ENCODE peak calls at places on chromosomes 2 and 18, in four cellular contexts. L, S, B and M are unnamed samples.

GRCh38 chr2:203683932-203684556 is 22.4 kb upstream of the CD28 start:
- DNase-seq in S (no peak), L (peak), B (no peak), M (no peak)

GRCh38 chr18:13147146-13147545 is 71.4 kb upstream of the LDLRAD4 start:
- DNase-seq in B (no peak), S (peak), L (no peak), M (no peak)

GRCh38 chr2:121303531-121304263 is 18.7 kb upstream of the TFCP2L1 start:
- DNase-seq in S (no peak), L (peak), B (no peak), M (no peak)

GRCh38 chr2:164840930-164841718 is 499 bp downstream of the COBLL1 start:
- DNase-seq in B (no peak), L (peak), S (no peak), M (no peak)

GRCh38 chr18:79534356-79534755 is 138.6 kb downstream of the NFATC1 start:
- DNase-seq in B (no peak), S (no peak), L (peak), M (no peak)

GRCh38 chr2:4219571-4219970 is 516.2 kb downstream of the DCDC2C start:
- DNase-seq in S (no peak), L (no peak), B (no peak), M (no peak)

GRCh38 chr2:162103443-162104009 is 29.5 kb upstream of the DPP4 start:
- DNase-seq in B (no peak), S (no peak), L (no peak), M (no peak)

GRCh38 chr2:168354499-168354898 is 101.6 kb upstream of the CERS6 start:
- DNase-seq in L (no peak), S (no peak), B (no peak), M (no peak)

GRCh38 chr2:235029054-235029453 is 77.2 kb downstream of the SH3BP4 start:
- DNase-seq in S (no peak), L (no peak), B (no peak), M (no peak)

GRCh38 chr2:96881349-96882195 is 11.7 kb upstream of the SEMA4C start:
- DNase-seq in L (no peak), S (no peak), B (no peak), M (no peak)

GRCh38 chr2:13819896-13820295 is 812.6 kb upstream of the LRATD1 start:
- DNase-seq in L (no peak), S (no peak), B (no peak), M (no peak)

GRCh38 chr2:173884403-173884802 is 80.8 kb downstream of the SP3 start:
- DNase-seq in B (no peak), S (no peak), L (peak), M (no peak)

GRCh38 chr2:25491966-25492532 is 150.3 kb upstream of the DNMT3A start:
- DNase-seq in S (no peak), L (no peak), B (no peak), M (no peak)

GRCh38 chr2:20207051-20207450 is 17.9 kb downstream of the SDC1 start:
- DNase-seq in L (no peak), S (no peak), B (no peak), M (no peak)

GRCh38 chr18:48829443-48830149 is 121.2 kb downstream of the SMAD7 start:
- DNase-seq in L (peak), S (no peak), B (no peak), M (no peak)

GRCh38 chr2:114127372-114127771 is 237.5 kb downstream of the ACTR3 start:
- DNase-seq in S (no peak), L (no peak), B (no peak), M (no peak)

GRCh38 chr18:11468120-11468519 is 141.3 kb upstream of the SLC35G4 start:
- DNase-seq in B (no peak), L (no peak), S (no peak), M (no peak)

GRCh38 chr2:172009823-172010222 is 10.1 kb downstream of the METAP1D start:
- DNase-seq in S (no peak), L (no peak), B (no peak), M (no peak)

GRCh38 chr18:5673576-5673975 is 129.8 kb upstream of the EPB41L3 start:
- DNase-seq in S (no peak), B (no peak), L (no peak), M (no peak)

GRCh38 chr2:234406085-234406484 is 90.8 kb downstream of the ARL4C start:
- DNase-seq in B (no peak), L (no peak), S (no peak), M (no peak)

GRCh38 chr2:105969552-105969951 is 224.5 kb downstream of the UXS1 start:
- DNase-seq in S (peak), B (no peak), L (no peak), M (no peak)

GRCh38 chr2:23692901-23693605 is 233.9 kb downstream of the ATAD2B start:
- DNase-seq in S (no peak), B (no peak), L (no peak), M (no peak)

GRCh38 chr2:170155022-170155722 is 22.8 kb upstream of the MYO3B start:
- DNase-seq in B (no peak), S (no peak), L (no peak), M (no peak)

GRCh38 chr18:56650056-56650455 is 1.1 kb upstream of the WDR7 start:
- DNase-seq in L (no peak), B (no peak), S (peak), M (no peak)

GRCh38 chr2:79640001-79640400 is 127.2 kb downstream of the CTNNA2 start:
- DNase-seq in B (no peak), S (no peak), L (no peak), M (no peak)

GRCh38 chr2:145598434-145598833 is 1078.5 kb upstream of the ZEB2 start:
- DNase-seq in S (no peak), L (no peak), B (no peak), M (no peak)

GRCh38 chr2:143903172-143903856 is 616.6 kb downstream of the ZEB2 start:
- DNase-seq in B (no peak), L (no peak), S (no peak), M (no peak)

GRCh38 chr2:42927334-42928160 is 135.2 kb upstream of the HAAO start:
- DNase-seq in S (peak), B (no peak), L (no peak), M (no peak)

GRCh38 chr2:222835142-222835822 is 25.6 kb upstream of the ACSL3 start:
- DNase-seq in S (no peak), B (no peak), L (no peak), M (no peak)

GRCh38 chr2:23497063-23497462 is 112.1 kb downstream of the KLHL29 start:
- DNase-seq in S (peak), L (no peak), B (no peak), M (no peak)

GRCh38 chr2:239187464-239188253 is 213.2 kb downstream of the HDAC4 start:
- DNase-seq in B (no peak), L (no peak), S (no peak), M (no peak)

GRCh38 chr2:26897807-26898479 is 50.0 kb downstream of the DPYSL5 start:
- DNase-seq in S (no peak), B (no peak), L (no peak), M (no peak)

GRCh38 chr2:18369750-18370149 is 190.7 kb downstream of the RDH14 start:
- DNase-seq in L (no peak), S (no peak), B (no peak), M (no peak)

GRCh38 chr2:121093735-121094520 is 191.1 kb downstream of the TFCP2L1 start:
- DNase-seq in S (no peak), L (no peak), B (no peak), M (no peak)

GRCh38 chr2:236121546-236121945 is 46.6 kb downstream of the GBX2 start:
- DNase-seq in L (no peak), S (no peak), B (no peak), M (no peak)

GRCh38 chr2:72034353-72035095 is 113.1 kb downstream of the CYP26B1 start:
- DNase-seq in S (no peak), B (no peak), L (no peak), M (no peak)

GRCh38 chr2:129459881-129460280 is 519.6 kb upstream of the RAB6C start:
- DNase-seq in S (no peak), B (no peak), L (no peak), M (no peak)

GRCh38 chr2:23350026-23350791 is 34.8 kb upstream of the KLHL29 start:
- DNase-seq in L (no peak), S (no peak), B (no peak), M (no peak)

GRCh38 chr2:188199716-188200128 is 92.0 kb upstream of the GULP1 start:
- DNase-seq in B (no peak), L (no peak), S (no peak), M (no peak)

GRCh38 chr18:69725855-69726508 is 221.7 kb downstream of the CD226 start:
- DNase-seq in B (no peak), L (no peak), S (no peak), M (no peak)

GRCh38 chr18:69723434-69723833 is 224.2 kb downstream of the CD226 start:
- DNase-seq in S (no peak), B (no peak), L (no peak), M (no peak)

GRCh38 chr18:69725009-69725408 is 222.7 kb downstream of the CD226 start:
- DNase-seq in L (no peak), B (no peak), S (no peak), M (no peak)

GRCh38 chr18:69730664-69731063 is 217.0 kb downstream of the CD226 start:
- DNase-seq in B (no peak), L (no peak), S (no peak), M (no peak)

GRCh38 chr18:69727912-69728572 is 219.6 kb downstream of the CD226 start:
- DNase-seq in S (no peak), B (no peak), L (no peak), M (no peak)
- H3K27ac ChIP-seq in S (no peak), B (no peak), L (no peak), M (no peak)

GRCh38 chr2:30782124-30782523 is 25.1 kb downstream of the CAPN13 start:
- DNase-seq in B (no peak), L (peak), S (no peak), M (no peak)
- H3K27ac ChIP-seq in B (no peak), L (peak), S (no peak), M (no peak)

DNA sequence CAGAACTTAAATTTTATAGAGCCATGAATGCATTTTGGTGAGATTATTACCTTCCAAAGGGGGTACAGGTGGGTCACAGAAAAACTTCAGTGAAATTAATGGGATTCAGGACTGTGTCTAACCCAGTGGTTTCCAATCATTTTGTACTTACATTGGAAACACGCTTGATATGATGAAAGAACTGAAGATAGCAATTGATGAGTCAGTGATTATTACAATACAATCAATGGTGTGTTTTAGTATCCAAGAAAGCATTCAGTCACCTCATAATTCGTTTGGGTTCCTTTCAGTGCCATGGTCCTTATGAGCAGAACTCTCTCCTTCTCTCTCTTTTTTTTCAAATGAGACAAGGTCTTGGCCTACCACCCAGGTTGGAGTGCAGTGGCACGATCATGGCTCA is 66.5 kb upstream of the IGFBP5 start:
- DNase-seq in B (no peak), S (no peak), L (no peak), M (no peak)
- H3K27ac ChIP-seq in B (no peak), S (no peak), L (no peak), M (no peak)

DNA sequence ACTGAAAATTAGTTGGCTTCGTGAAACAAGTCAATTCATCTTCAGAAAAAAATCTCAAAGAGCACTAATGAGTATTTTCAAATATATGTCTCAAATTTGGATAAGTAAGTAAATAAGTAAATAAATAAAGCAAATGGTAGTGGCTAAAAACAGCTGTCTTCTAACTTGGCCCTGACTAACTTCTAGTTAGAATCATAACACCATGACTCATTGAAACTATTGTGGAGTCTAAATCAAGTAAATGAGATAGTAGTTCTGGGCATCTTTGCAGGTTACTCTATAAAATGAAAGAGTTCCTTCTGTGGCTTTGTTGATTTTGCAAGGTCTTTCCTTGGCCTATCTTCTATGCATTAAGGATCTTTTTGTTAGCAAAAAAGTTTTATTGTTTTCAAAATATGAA is 110.7 kb downstream of the SLC8A1 start:
- DNase-seq in L (no peak), S (no peak), B (no peak), M (no peak)
- H3K27ac ChIP-seq in L (no peak), S (no peak), B (no peak), M (no peak)

GRCh38 chr2:232611061-232611460 is 22.3 kb upstream of the EFHD1 start:
- DNase-seq in S (no peak), B (no peak), L (no peak), M (no peak)
- H3K27ac ChIP-seq in S (no peak), B (no peak), L (no peak), M (no peak)

GRCh38 chr2:108917078-108917440 is 72.0 kb downstream of the EDAR start:
- DNase-seq in B (no peak), L (peak), S (peak), M (no peak)
- H3K27ac ChIP-seq in B (no peak), L (no peak), S (no peak), M (no peak)

GRCh38 chr2:218323526-218324472 is 31.5 kb upstream of the TMBIM1 start:
- DNase-seq in L (no peak), B (no peak), S (peak), M (no peak)
- H3K27ac ChIP-seq in L (peak), B (no peak), S (peak), M (peak)